ENCODE peak calls at places on chromosomes 12 and 14, in seven cellular contexts. Y is WTC11, X is kidney epithelial cell, I is astrocyte of the spinal cord, W is left ventricle myocardium inferior, K is cardiac muscle cell, D is astrocyte of the cerebellum. N is an unnamed sample.

GRCh38 chr12:117189725-117190209 is 503 bp downstream of the FBXO21 start:
- DNase-seq in X (no peak), I (peak), Y (peak), W (no peak), D (no peak), K (peak), N (peak)

GRCh38 chr14:77009014-77009413 is 19.5 kb downstream of the IRF2BPL start:
- DNase-seq in X (no peak), W (no peak), Y (no peak), I (no peak), K (no peak), D (no peak), N (no peak)

GRCh38 chr12:52370906-52371608 is 3.8 kb upstream of the KRT85 start:
- DNase-seq in X (peak), I (no peak), Y (no peak), D (peak), K (peak), W (peak), N (peak)

GRCh38 chr12:117000316-117000715 is 89.6 kb downstream of the FBXW8 start:
- DNase-seq in D (no peak), Y (peak), I (no peak), W (no peak), K (no peak), X (no peak), N (no peak)

GRCh38 chr14:99244299-99244959 is 27.6 kb downstream of the BCL11B start:
- DNase-seq in W (no peak), I (no peak), Y (no peak), D (no peak), K (no peak), X (no peak), N (no peak)

GRCh38 chr12:129049917-129050316 is 196.6 kb downstream of the GLT1D1 start:
- DNase-seq in W (no peak), X (no peak), K (no peak), I (no peak), Y (no peak), D (no peak), N (no peak)

GRCh38 chr14:33647385-33647786 is 303.5 kb downstream of the EGLN3 start:
- DNase-seq in W (no peak), D (peak), I (peak), X (peak), Y (no peak), K (peak), N (peak)

GRCh38 chr14:75399819-75400678 is 27.8 kb upstream of the JDP2 start:
- DNase-seq in I (peak), W (peak), Y (no peak), X (peak), D (no peak), K (peak), N (peak)

GRCh38 chr14:75450381-75451276 is 22.8 kb downstream of the JDP2 start:
- DNase-seq in Y (no peak), K (no peak), I (peak), W (peak), D (peak), X (peak), N (no peak)

GRCh38 chr12:52020539-52021336 is 14.0 kb downstream of the TAMALIN start:
- DNase-seq in X (no peak), Y (peak), I (peak), D (no peak), K (peak), W (no peak), N (peak)

GRCh38 chr14:76191297-76191696 is 39.6 kb downstream of the GPATCH2L start:
- DNase-seq in Y (no peak), K (no peak), W (no peak), D (no peak), I (no peak), X (no peak), N (no peak)

GRCh38 chr14:80523518-80524117 is 312.3 kb upstream of the DIO2 start:
- DNase-seq in D (no peak), K (no peak), Y (no peak), W (no peak), I (peak), X (no peak), N (peak)

GRCh38 chr14:100740196-100740825 is 13.6 kb downstream of the DLK1 start:
- DNase-seq in I (no peak), X (no peak), Y (no peak), W (no peak), K (no peak), D (no peak), N (no peak)

GRCh38 chr12:17192721-17193120 is 586.8 kb upstream of the LMO3 start:
- DNase-seq in X (no peak), D (no peak), I (no peak), W (no peak), K (no peak), Y (no peak), N (no peak)

GRCh38 chr12:94033767-94034166 is 114.6 kb upstream of the PLXNC1 start:
- DNase-seq in K (no peak), Y (no peak), X (no peak), I (no peak), D (no peak), W (no peak), N (no peak)

GRCh38 chr14:76698191-76698590 is 63.1 kb upstream of the VASH1 start:
- DNase-seq in D (no peak), X (no peak), Y (no peak), I (no peak), W (no peak), K (no peak), N (no peak)

GRCh38 chr12:113439606-113440030 is 17.4 kb downstream of the SDSL start:
- DNase-seq in I (peak), Y (peak), K (peak), W (no peak), X (no peak), D (no peak), N (peak)

GRCh38 chr12:49974231-49974675 is 1.5 kb downstream of the AQP6 start:
- DNase-seq in X (no peak), W (peak), Y (no peak), I (peak), D (peak), K (peak), N (peak)

GRCh38 chr12:8033153-8034044 is 883 bp downstream of the FOXJ2 start:
- DNase-seq in I (peak), W (peak), X (no peak), D (no peak), Y (peak), K (peak), N (peak)

GRCh38 chr14:45181806-45182205 is 46.1 kb downstream of the FANCM start:
- DNase-seq in I (no peak), W (no peak), X (no peak), Y (no peak), D (no peak), K (no peak), N (no peak)

GRCh38 chr14:96914729-96915128 is 117.5 kb downstream of the VRK1 start:
- DNase-seq in Y (no peak), X (no peak), W (no peak), I (no peak), D (no peak), K (no peak), N (no peak)

GRCh38 chr12:590206-590750 is 73.0 kb downstream of the NINJ2 start:
- DNase-seq in W (no peak), Y (no peak), K (no peak), I (no peak), D (no peak), X (no peak), N (no peak)

GRCh38 chr12:8817856-8818255 is 4.6 kb upstream of the A2ML1 start:
- DNase-seq in X (no peak), I (no peak), D (no peak), Y (no peak), W (no peak), K (no peak), N (peak)

GRCh38 chr12:109738209-109738608 is 24.6 kb downstream of the FAM222A start:
- DNase-seq in K (no peak), D (no peak), Y (peak), X (no peak), W (no peak), I (no peak), N (no peak)

GRCh38 chr12:2160043-2160442 is 107.3 kb downstream of the CACNA1C start:
- DNase-seq in X (no peak), K (no peak), I (no peak), Y (no peak), D (no peak), W (no peak), N (no peak)

GRCh38 chr12:63150255-63151060 is 543 bp downstream of the AVPR1A start:
- DNase-seq in Y (peak), I (peak), K (no peak), W (peak), X (no peak), D (no peak), N (no peak)

GRCh38 chr12:24742378-24742777 is 206.5 kb downstream of the BCAT1 start:
- DNase-seq in Y (no peak), I (no peak), W (peak), K (no peak), D (no peak), X (no peak), N (no peak)

GRCh38 chr12:128817115-128818015 is 6.4 kb downstream of the SLC15A4 start:
- DNase-seq in D (peak), I (peak), K (peak), X (peak), Y (no peak), W (peak), N (peak)

GRCh38 chr12:12645485-12645884 is 33.8 kb downstream of the CREBL2 start:
- DNase-seq in I (peak), X (no peak), W (no peak), K (peak), D (no peak), Y (no peak), N (peak)

GRCh38 chr12:169528-170360 is 44.2 kb downstream of the SLC6A12 start:
- DNase-seq in W (no peak), K (no peak), Y (no peak), I (no peak), D (no peak), X (no peak), N (no peak)

GRCh38 chr14:65213316-65213715 is 111.0 kb upstream of the MAX start:
- DNase-seq in K (no peak), D (no peak), Y (no peak), I (no peak), X (no peak), W (no peak), N (peak)

DNA sequence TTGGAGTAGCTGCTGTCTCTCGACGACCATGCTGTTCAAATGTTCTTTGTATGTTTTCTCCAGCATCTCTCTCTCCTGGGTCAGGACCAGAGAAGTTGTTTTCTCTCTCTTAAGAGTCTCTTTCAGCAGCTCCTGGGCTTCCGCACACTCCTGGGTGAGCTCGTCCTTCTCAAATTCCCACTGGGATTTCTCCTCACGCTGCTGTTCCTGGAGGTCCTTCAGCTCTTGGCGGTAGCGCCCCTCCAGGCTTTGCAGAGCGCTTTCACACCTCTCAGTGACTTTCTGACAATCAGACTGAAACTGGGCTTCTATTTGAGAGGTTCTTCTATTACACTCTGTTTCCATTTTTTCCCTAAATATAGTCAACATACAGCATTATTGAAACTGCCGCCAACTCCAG is 72.7 kb downstream of the NIN start:
- DNase-seq in I (no peak), K (no peak), D (no peak), W (no peak), X (no peak), Y (no peak), N (no peak)
- TF ChIP-seq CTCF in I (no peak), K (no peak), D (no peak), W (no peak), X (no peak), Y (no peak), N (no peak)

GRCh38 chr12:21371050-21371449 is 1.7 kb upstream of the IAPP start:
- DNase-seq in D (no peak), I (no peak), K (no peak), X (no peak), Y (no peak), W (no peak), N (no peak)
- TF ChIP-seq CTCF in D (no peak), I (no peak), K (no peak), X (no peak), Y (no peak), W (no peak), N (no peak)

GRCh38 chr14:102523200-102524025 is 13.8 kb upstream of the ANKRD9 start:
- DNase-seq in I (no peak), X (no peak), W (no peak), D (no peak), Y (no peak), K (no peak), N (no peak)
- TF ChIP-seq CTCF in I (no peak), X (no peak), W (no peak), D (no peak), Y (no peak), K (no peak), N (no peak)

GRCh38 chr12:124663771-124664366 is 96.5 kb upstream of the NCOR2 start:
- DNase-seq in W (no peak), X (no peak), K (no peak), I (peak), Y (no peak), D (peak), N (no peak)

GRCh38 chr12:124663206-124663605 is 95.8 kb upstream of the NCOR2 start:
- DNase-seq in D (peak), X (no peak), K (no peak), W (no peak), Y (no peak), I (no peak), N (no peak)

GRCh38 chr12:124659003-124659402 is 91.6 kb upstream of the NCOR2 start:
- DNase-seq in Y (no peak), I (no peak), W (no peak), D (no peak), K (no peak), X (no peak), N (no peak)

GRCh38 chr12:124660846-124661245 is 93.4 kb upstream of the NCOR2 start:
- DNase-seq in K (no peak), W (no peak), X (no peak), I (no peak), D (no peak), Y (no peak), N (no peak)

DNA sequence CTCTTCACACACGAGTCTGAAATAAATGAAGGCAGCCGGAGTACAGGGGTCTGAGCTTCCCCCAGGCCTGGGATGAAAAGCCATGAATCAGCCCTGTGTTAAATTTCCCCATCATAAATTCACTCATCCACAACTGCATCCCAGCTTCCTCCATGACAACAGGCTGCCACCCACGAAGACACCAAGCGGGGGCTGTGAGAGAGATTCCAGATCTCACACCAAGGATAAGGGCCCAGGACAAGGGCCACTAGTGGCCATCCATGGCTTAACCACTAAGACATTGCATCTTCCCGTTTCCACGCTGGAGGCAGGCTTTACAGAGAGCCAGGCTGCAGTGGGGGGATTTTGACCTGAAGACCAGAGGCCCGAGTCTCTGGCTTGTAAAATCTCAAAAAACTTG is 94.0 kb upstream of the NCOR2 start:
- DNase-seq in X (no peak), D (no peak), K (no peak), I (no peak), W (no peak), Y (no peak), N (no peak)
- TF ChIP-seq CTCF in X (peak), D (peak), K (no peak), I (peak), W (no peak), Y (no peak), N (peak)

DNA sequence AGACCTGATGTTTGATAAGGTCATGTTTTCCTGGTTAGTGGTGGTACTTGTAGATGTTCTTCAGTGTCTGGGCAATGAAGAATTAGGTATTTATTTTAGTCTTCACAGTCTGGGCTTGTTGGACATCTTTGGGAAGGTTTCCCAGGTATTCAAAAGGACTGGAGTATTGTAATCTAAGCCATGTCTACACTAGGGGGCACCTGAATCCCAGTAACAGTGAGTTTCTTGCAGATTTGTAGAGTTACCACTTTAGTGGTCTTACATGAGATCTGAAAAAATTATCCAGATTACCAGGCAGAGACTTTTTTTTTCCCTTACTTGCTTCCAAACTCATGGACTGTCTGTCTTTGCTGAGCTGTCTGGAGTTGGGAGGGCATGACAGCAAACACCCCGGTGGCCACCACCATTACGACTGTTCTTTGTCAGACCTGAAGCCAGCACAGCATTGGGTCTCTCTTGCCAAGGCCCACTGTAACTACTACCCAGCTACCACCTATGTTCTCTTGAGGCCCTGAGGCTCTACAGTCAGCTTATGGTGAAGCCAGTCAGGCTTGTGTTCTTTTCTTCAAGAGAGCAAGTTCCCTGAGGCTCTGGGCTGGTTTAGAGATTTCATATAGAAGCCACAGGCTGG is 820.7 kb upstream of the FBXO33 start:
- DNase-seq in K (no peak), D (no peak), X (no peak), Y (peak), I (no peak), W (no peak), N (no peak)
- TF ChIP-seq CTCF in K (no peak), D (no peak), X (peak), Y (no peak), I (no peak), W (no peak), N (no peak)